ENCODE peak calls at places on chromosomes 5 and 9, in four cellular contexts. V is ovary, S is HS-27A, Z is ELR. P is an unnamed sample.

GRCh38 chr5:14341571-14342225 is 198.6 kb downstream of the TRIO start:
- DNase-seq in V (no peak), S (no peak), Z (no peak), P (no peak)

GRCh38 chr5:150022163-150022540 is 21.6 kb downstream of the HMGXB3 start:
- DNase-seq in V (no peak), S (no peak), Z (peak), P (no peak)

GRCh38 chr5:141513627-141514329 is 24.9 kb downstream of the PCDHGC5 start:
- DNase-seq in Z (peak), S (no peak), V (peak), P (no peak)

GRCh38 chr5:127101533-127101932 is 28.2 kb upstream of the C5orf63 start:
- DNase-seq in Z (no peak), S (no peak), V (no peak), P (no peak)

GRCh38 chr9:37574996-37575395 is 1.2 kb downstream of the FBXO10 start:
- DNase-seq in Z (no peak), S (no peak), V (no peak), P (no peak)

GRCh38 chr9:13755551-13755950 is 476.1 kb upstream of the MPDZ start:
- DNase-seq in Z (no peak), S (no peak), V (no peak), P (no peak)

GRCh38 chr9:132293145-132293721 is 61.6 kb downstream of the SETX start:
- DNase-seq in S (no peak), Z (no peak), V (no peak), P (no peak)

GRCh38 chr5:38613992-38614836 is 57.8 kb upstream of the LIFR start:
- DNase-seq in Z (no peak), S (no peak), V (no peak), P (no peak)

GRCh38 chr9:136416914-136417313 is 6.5 kb downstream of the PMPCA start:
- DNase-seq in V (no peak), S (no peak), Z (no peak), P (no peak)

GRCh38 chr9:37311938-37312730 is 110.4 kb upstream of the GRHPR start:
- DNase-seq in Z (peak), S (no peak), V (no peak), P (no peak)

GRCh38 chr5:126468091-126468490 is 44.9 kb downstream of the GRAMD2B start:
- DNase-seq in Z (no peak), S (no peak), V (no peak), P (no peak)

GRCh38 chr9:79266986-79267385 is 304.8 kb upstream of the TLE4 start:
- DNase-seq in S (no peak), V (no peak), Z (peak), P (no peak)

GRCh38 chr5:139178948-139179347 is 19.2 kb downstream of the SIL1 start:
- DNase-seq in V (peak), S (no peak), Z (no peak), P (no peak)

GRCh38 chr5:176438959-176439757 is 9.0 kb upstream of the FAF2 start:
- DNase-seq in V (no peak), S (no peak), Z (peak), P (no peak)